ENCODE peak calls at places on chromosomes 12 and 14, in nine cellular contexts. G is RWPE1; O is tibial artery; P is stimulated activated naive CD8-positive, alpha-beta T cell treated with anti-CD3 and anti-CD28 coated beads, Interleukin-15, Interleukin-2, amounts not matched to agents 100 U/mL and 50 U/mL, for 24 hours; R is stimulated activated CD4-positive, alpha-beta T cell treated with anti-CD3 and anti-CD28 coated beads, Interleukin-4, amount 100 ng/mL, for 24 hours; C is hepatocyte; I is stomach; D is lung; Q is ovary. J is an unnamed sample.

GRCh38 chr14:35158951-35159653 is 36.8 kb downstream of the PRORP start:
- DNase-seq in G (no peak), P (no peak), R (no peak), Q (no peak), O (no peak), D (no peak), C (peak; percentile 5), I (no peak), J (peak; percentile 70)

GRCh38 chr12:92010853-92011701 is 134.6 kb downstream of the BTG1 start:
- DNase-seq in I (no peak), O (no peak), C (no peak), R (no peak), D (no peak), G (no peak), P (no peak), Q (no peak), J (no peak)

GRCh38 chr14:59269431-59269830 is 81.0 kb downstream of the DAAM1 start:
- DNase-seq in D (no peak), Q (no peak), P (no peak), O (no peak), G (no peak), I (no peak), R (no peak), C (no peak), J (no peak)

GRCh38 chr14:61247935-61248334 is 33.2 kb downstream of the TMEM30B start:
- DNase-seq in I (no peak), G (no peak), C (no peak), P (no peak), O (no peak), Q (no peak), D (no peak), R (no peak), J (no peak)

GRCh38 chr12:58584885-58585284 is 335.4 kb downstream of the LRIG3 start:
- DNase-seq in Q (no peak), C (no peak), O (no peak), R (no peak), I (no peak), G (no peak), D (no peak), P (no peak), J (no peak)

GRCh38 chr12:57237952-57238853 is 8.7 kb downstream of the SHMT2 start:
- DNase-seq in C (no peak), O (peak; percentile 75), R (no peak), P (peak; percentile 41), D (no peak), Q (no peak), I (no peak), G (no peak), J (peak; percentile 73)

GRCh38 chr14:101598159-101598558 is 36.9 kb downstream of the DIO3 start:
- DNase-seq in C (no peak), R (no peak), G (no peak), Q (peak; percentile 10), O (no peak), P (no peak), I (no peak), D (no peak), J (no peak)

GRCh38 chr12:47808574-47809380 is 10.9 kb downstream of the HDAC7 start:
- DNase-seq in Q (no peak), G (no peak), P (peak; percentile 75), C (no peak), R (peak; percentile 48), I (no peak), O (no peak), D (no peak), J (no peak)

J was measured in islet precursor cell.